ENCODE peak calls at places on chromosomes 5 and 9, in ten cellular contexts. K is activated T-cell treated with anti-CD3 and anti-CD28 coated beads for 1 hour, N is COR-L47, G is epithelial cell of proximal tubule, C is EL, M is LHCN-M2, J is anterior cingulate cortex, B is ovary, F is natural killer cell, E is epithelial cell of prostate. Z is an unnamed sample.

GRCh38 chr5:176784218-176785165 is 25.9 kb upstream of the UNC5A start:
- DNase-seq in K (no peak), N (no peak), G (peak), C (peak), M (peak), J (no peak), B (no peak), F (no peak), E (peak), Z (no peak)

GRCh38 chr9:114460513-114461225 is 44.6 kb downstream of the WHRN start:
- DNase-seq in K (no peak), N (peak), G (no peak), C (no peak), M (no peak), J (no peak), B (peak), F (no peak), E (no peak), Z (no peak)

GRCh38 chr5:88551724-88552345 is 283.2 kb upstream of the TMEM161B start:
- DNase-seq in K (no peak), N (peak), G (no peak), C (no peak), M (no peak), J (no peak), B (no peak), F (no peak), E (no peak), Z (no peak)

GRCh38 chr9:127424669-127424986 is 446 bp downstream of the ZNF79 start:
- DNase-seq in K (peak), N (peak), G (no peak), C (peak), M (no peak), J (no peak), B (no peak), F (no peak), E (no peak), Z (no peak)

GRCh38 chr5:72628771-72629313 is 121.6 kb upstream of the ZNF366 start:
- DNase-seq in K (no peak), N (no peak), G (no peak), C (no peak), M (no peak), J (no peak), B (no peak), F (no peak), E (no peak), Z (no peak)

GRCh38 chr5:72959257-72959656 is 3.4 kb downstream of the FCHO2 start:
- DNase-seq in K (no peak), N (no peak), G (no peak), C (no peak), M (no peak), J (no peak), B (no peak), F (no peak), E (no peak), Z (no peak)

GRCh38 chr9:79134654-79135053 is 437.1 kb upstream of the TLE4 start:
- DNase-seq in K (no peak), N (no peak), G (no peak), C (peak), M (peak), J (no peak), B (no peak), F (no peak), E (no peak), Z (no peak)

GRCh38 chr9:104906441-104907277 is 21.3 kb downstream of the ABCA1 start:
- DNase-seq in K (no peak), N (no peak), G (no peak), C (peak), M (peak), J (no peak), B (no peak), F (no peak), E (no peak), Z (no peak)

GRCh38 chr9:93830224-93830596 is 124.9 kb downstream of the BARX1 start:
- DNase-seq in K (no peak), N (no peak), G (no peak), C (no peak), M (no peak), J (no peak), B (no peak), F (no peak), E (no peak), Z (no peak)

GRCh38 chr5:140565780-140566095 is 1.1 kb downstream of the SLC35A4 start:
- DNase-seq in K (no peak), N (no peak), G (no peak), C (no peak), M (no peak), J (no peak), B (no peak), F (no peak), E (no peak), Z (no peak)

GRCh38 chr9:137064027-137064879 is 6.1 kb downstream of the SAPCD2 start:
- DNase-seq in K (peak), N (no peak), G (no peak), C (peak), M (no peak), J (peak), B (peak), F (peak), E (no peak), Z (peak)

GRCh38 chr5:12901696-12902095 is 997.5 kb upstream of the CTNND2 start:
- DNase-seq in K (no peak), N (no peak), G (no peak), C (no peak), M (no peak), J (no peak), B (no peak), F (no peak), E (no peak), Z (no peak)

GRCh38 chr9:98118640-98119601 is at the start of gene TRIM14:
- DNase-seq in K (peak), N (peak), G (no peak), C (peak), M (peak), J (no peak), B (peak), F (peak), E (no peak), Z (peak)